ENCODE peak calls at places on chromosomes 12 and 14, in seven cellular contexts. U is tibial nerve, M is heart left ventricle, Z is GM12878, P is prostate gland, G is A673, K is ovary. C is an unnamed sample. For H3K9me3, the result is how much of the 10 kb centered on the place peaks cover.

GRCh38 chr12:49944046-49944445 is 6.5 kb upstream of the AQP2 start:
- DNase-seq in U (no peak), M (no peak), Z (no peak), P (no peak), G (no peak), K (no peak), C (no peak)

GRCh38 chr14:61323970-61324369 is 2.6 kb downstream of the PRKCH start:
- DNase-seq in U (no peak), M (no peak), Z (no peak), P (no peak), G (no peak), K (no peak), C (no peak)

GRCh38 chr14:50714452-50715073 is 46.5 kb upstream of the SAV1 start:
- DNase-seq in U (no peak), M (peak), Z (no peak), P (no peak), G (peak), K (no peak), C (no peak)

GRCh38 chr12:106655577-106655976 is 72.8 kb downstream of the RFX4 start:
- DNase-seq in U (no peak), M (no peak), Z (no peak), P (no peak), G (no peak), K (no peak), C (no peak)

GRCh38 chr12:32151081-32151480 is 44.4 kb downstream of the BICD1 start:
- DNase-seq in U (no peak), M (no peak), Z (no peak), P (no peak), G (no peak), K (no peak), C (no peak)

GRCh38 chr14:60632777-60633176 is 16.5 kb downstream of the SIX1 start:
- DNase-seq in U (no peak), M (no peak), Z (peak), P (no peak), G (peak), K (no peak), C (no peak)

GRCh38 chr14:101174522-101174838 is 271.0 kb upstream of the RTL1 start:
- DNase-seq in U (no peak), M (no peak), Z (no peak), P (no peak), G (no peak), K (peak), C (no peak)

GRCh38 chr12:13071305-13072280 is 27.4 kb downstream of the FAM234B start:
- DNase-seq in U (no peak), M (no peak), Z (no peak), P (no peak), G (no peak), K (no peak), C (no peak)

GRCh38 chr12:8452976-8453616 is 2.7 kb upstream of the CLEC6A start:
- DNase-seq in U (no peak), M (no peak), Z (no peak), P (no peak), G (no peak), K (no peak), C (no peak)

GRCh38 chr12:106249411-106250135 is 1.8 kb upstream of the CKAP4 start:
- DNase-seq in U (no peak), M (no peak), Z (peak), P (no peak), G (no peak), K (no peak), C (no peak)

GRCh38 chr14:65850429-65851145 is 438.1 kb downstream of the FUT8 start:
- DNase-seq in U (no peak), M (no peak), Z (no peak), P (no peak), G (no peak), K (no peak), C (no peak)

GRCh38 chr12:78970041-78970440 is 105.5 kb downstream of the SYT1 start:
- DNase-seq in U (no peak), M (no peak), Z (no peak), P (no peak), G (no peak), K (no peak), C (no peak)

GRCh38 chr12:52529417-52529816 is 9.2 kb upstream of the KRT5 start:
- DNase-seq in U (no peak), M (no peak), Z (no peak), P (no peak), G (no peak), K (no peak), C (no peak)

GRCh38 chr12:11771356-11771755 is 121.9 kb downstream of the ETV6 start:
- DNase-seq in U (no peak), M (no peak), Z (no peak), P (no peak), G (no peak), K (no peak), C (no peak)

GRCh38 chr12:52356762-52357580 is 10.3 kb downstream of the KRT85 start:
- DNase-seq in U (no peak), M (no peak), Z (no peak), P (no peak), G (no peak), K (no peak), C (no peak)

GRCh38 chr12:4438834-4439596 is 6.6 kb downstream of the FGF6 start:
- DNase-seq in U (no peak), M (no peak), Z (no peak), P (peak), G (no peak), K (no peak), C (no peak)

GRCh38 chr12:541676-542289 is 82.0 kb downstream of the B4GALNT3 start:
- DNase-seq in U (no peak), M (no peak), Z (no peak), P (no peak), G (no peak), K (no peak), C (no peak)

GRCh38 chr12:26434299-26434915 is 239.0 kb downstream of the SSPN start:
- DNase-seq in U (no peak), M (no peak), Z (no peak), P (no peak), G (peak), K (no peak), C (no peak)

GRCh38 chr12:94285954-94286579 is 137.7 kb downstream of the PLXNC1 start:
- DNase-seq in U (no peak), M (no peak), Z (no peak), P (no peak), G (no peak), K (no peak), C (no peak)

GRCh38 chr12:78290606-78291345 is 460.1 kb downstream of the NAV3 start:
- DNase-seq in U (no peak), M (no peak), Z (no peak), P (no peak), G (no peak), K (no peak), C (no peak)

GRCh38 chr12:91335724-91336123 is 153.1 kb upstream of the DCN start:
- DNase-seq in U (no peak), M (no peak), Z (no peak), P (no peak), G (no peak), K (no peak), C (no peak)

GRCh38 chr14:76780058-76780345 is 18.7 kb downstream of the VASH1 start:
- DNase-seq in U (no peak), M (no peak), Z (no peak), P (no peak), G (no peak), K (no peak), C (no peak)

GRCh38 chr14:103401223-103402214 is 16.3 kb downstream of the MARK3 start:
- DNase-seq in U (no peak), M (no peak), Z (no peak), P (no peak), G (no peak), K (no peak), C (no peak)

GRCh38 chr14:103404920-103405319 is 19.7 kb downstream of the MARK3 start:
- DNase-seq in U (no peak), M (no peak), Z (no peak), P (peak), G (no peak), K (no peak), C (no peak)

GRCh38 chr14:103402700-103403099 is 17.5 kb downstream of the MARK3 start:
- DNase-seq in U (no peak), M (no peak), Z (no peak), P (no peak), G (peak), K (no peak), C (no peak)

GRCh38 chr14:103400537-103400936 is 15.3 kb downstream of the MARK3 start:
- DNase-seq in U (no peak), M (no peak), Z (no peak), P (no peak), G (no peak), K (no peak), C (no peak)

GRCh38 chr14:103404032-103404918 is 19.1 kb downstream of the MARK3 start:
- DNase-seq in U (no peak), M (no peak), Z (no peak), P (no peak), G (no peak), K (no peak), C (no peak)
- H3K4me3 ChIP-seq in U (no peak), M (no peak), Z (peak), P (no peak), G (no peak), K (no peak), C (no peak)

GRCh38 chr14:40100544-40101196 is 668.4 kb upstream of the FBXO33 start:
- DNase-seq in U (no peak), M (no peak), Z (no peak), P (no peak), G (no peak), K (no peak), C (no peak)

GRCh38 chr14:40099316-40099715 is 667.1 kb upstream of the FBXO33 start:
- DNase-seq in U (no peak), M (no peak), Z (no peak), P (no peak), G (no peak), K (no peak), C (no peak)

GRCh38 chr14:40096968-40097367 is 664.7 kb upstream of the FBXO33 start:
- DNase-seq in U (no peak), M (no peak), Z (no peak), P (no peak), G (no peak), K (no peak), C (no peak)

GRCh38 chr14:40093800-40094199 is 661.6 kb upstream of the FBXO33 start:
- DNase-seq in U (no peak), M (no peak), Z (no peak), P (no peak), G (no peak), K (no peak), C (no peak)

GRCh38 chr14:40098468-40098867 is 666.2 kb upstream of the FBXO33 start:
- DNase-seq in U (no peak), M (no peak), Z (no peak), P (no peak), G (no peak), K (no peak), C (no peak)
- H3K9me3 ChIP-seq in U (under half), M (under half), Z (under half), P (under half), G (under half), K (under half), C (under half)

DNA sequence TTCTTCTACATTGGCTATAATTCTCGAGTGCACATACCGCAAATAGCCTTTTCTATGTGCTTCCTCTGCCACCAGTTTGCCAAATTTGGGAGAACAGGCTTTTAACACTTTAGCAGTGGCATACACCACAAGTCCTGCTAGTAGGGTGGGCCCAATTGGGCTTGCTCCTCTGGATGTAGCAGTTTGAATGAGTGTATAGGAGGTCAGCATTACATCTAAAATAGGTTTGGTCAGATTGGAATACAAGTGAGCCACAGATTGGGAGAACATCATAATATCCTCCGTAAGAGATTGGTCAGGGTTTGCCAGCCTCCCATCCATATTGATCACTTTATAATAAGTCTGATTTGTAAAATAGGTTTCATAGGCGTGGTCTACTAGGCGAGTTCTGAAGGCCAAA is 902 bp downstream of the ABCD2 start:
- DNase-seq in U (no peak), M (no peak), Z (no peak), P (no peak), G (no peak), K (no peak), C (no peak)
- H3K4me3 ChIP-seq in U (peak), M (peak), Z (peak), P (no peak), G (no peak), K (no peak), C (peak)

GRCh38 chr14:105888151-105888550 is 361.8 kb downstream of the TMEM121 start:
- DNase-seq in U (no peak), M (no peak), Z (no peak), P (no peak), G (no peak), K (peak), C (no peak)
- H3K9me3 ChIP-seq in U (under half), M (under half), Z (under half), P (under half), G (under half), K (under half), C (under half)

GRCh38 chr14:21097616-21098133 is 780 bp downstream of the ZNF219 start:
- DNase-seq in U (no peak), M (no peak), Z (no peak), P (no peak), G (peak), K (peak), C (no peak)
- H3K4me3 ChIP-seq in U (peak), M (peak), Z (no peak), P (peak), G (peak), K (peak), C (no peak)

GRCh38 chr14:27222671-27223070 is 624.8 kb upstream of the NOVA1 start:
- DNase-seq in U (no peak), M (no peak), Z (no peak), P (no peak), G (no peak), K (no peak), C (no peak)

GRCh38 chr14:27228053-27228452 is 630.2 kb upstream of the NOVA1 start:
- DNase-seq in U (no peak), M (no peak), Z (no peak), P (no peak), G (no peak), K (no peak), C (no peak)
- H3K9me3 ChIP-seq in U (under half), M (under half), Z (under half), P (under half), G (under half), K (under half), C (under half)

GRCh38 chr14:75142494-75142893 is 15.6 kb upstream of the NEK9 start:
- DNase-seq in U (no peak), M (no peak), Z (no peak), P (no peak), G (no peak), K (no peak), C (no peak)
- H3K4me3 ChIP-seq in U (no peak), M (no peak), Z (no peak), P (no peak), G (no peak), K (no peak), C (no peak)

DNA sequence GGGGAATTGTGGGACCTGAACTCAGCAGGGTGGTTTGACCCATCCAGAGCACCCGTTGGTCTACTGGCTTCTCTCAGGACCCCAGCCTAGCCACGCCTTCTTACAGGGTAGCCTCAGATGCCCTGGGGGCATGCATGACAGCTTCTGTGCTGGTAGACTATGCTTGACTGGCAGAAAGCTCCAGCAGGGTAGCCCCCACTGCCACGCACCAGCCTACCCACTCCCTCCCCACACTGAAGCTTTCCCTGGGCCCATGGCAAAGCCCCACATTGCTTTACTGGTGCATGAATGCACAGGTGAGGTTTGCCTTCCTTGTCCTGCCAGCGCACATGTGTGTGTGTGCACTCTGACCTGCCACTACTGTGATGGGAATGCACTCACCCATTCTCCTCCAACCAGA is 772.2 kb downstream of the LRFN5 start:
- DNase-seq in U (no peak), M (no peak), Z (no peak), P (no peak), G (no peak), K (no peak), C (no peak)
- H3K9me3 ChIP-seq in U (under half), M (under half), Z (under half), P (under half), G (under half), K (under half), C (under half)

GRCh38 chr12:104581000-104581570 is 124.3 kb downstream of the CHST11 start:
- DNase-seq in U (no peak), M (no peak), Z (no peak), P (no peak), G (no peak), K (no peak), C (no peak)

GRCh38 chr12:104585448-104586055 is 128.8 kb downstream of the CHST11 start:
- DNase-seq in U (no peak), M (no peak), Z (no peak), P (no peak), G (no peak), K (no peak), C (no peak)

GRCh38 chr12:104586325-104587048 is 129.7 kb downstream of the CHST11 start:
- DNase-seq in U (no peak), M (no peak), Z (no peak), P (peak), G (no peak), K (no peak), C (no peak)

GRCh38 chr12:104582739-104583138 is 126.0 kb downstream of the CHST11 start:
- DNase-seq in U (no peak), M (no peak), Z (peak), P (no peak), G (no peak), K (no peak), C (peak)

GRCh38 chr12:104583311-104583710 is 126.6 kb downstream of the CHST11 start:
- DNase-seq in U (no peak), M (no peak), Z (no peak), P (no peak), G (no peak), K (no peak), C (no peak)
- H3K4me3 ChIP-seq in U (no peak), M (no peak), Z (peak), P (no peak), G (no peak), K (no peak), C (no peak)

DNA sequence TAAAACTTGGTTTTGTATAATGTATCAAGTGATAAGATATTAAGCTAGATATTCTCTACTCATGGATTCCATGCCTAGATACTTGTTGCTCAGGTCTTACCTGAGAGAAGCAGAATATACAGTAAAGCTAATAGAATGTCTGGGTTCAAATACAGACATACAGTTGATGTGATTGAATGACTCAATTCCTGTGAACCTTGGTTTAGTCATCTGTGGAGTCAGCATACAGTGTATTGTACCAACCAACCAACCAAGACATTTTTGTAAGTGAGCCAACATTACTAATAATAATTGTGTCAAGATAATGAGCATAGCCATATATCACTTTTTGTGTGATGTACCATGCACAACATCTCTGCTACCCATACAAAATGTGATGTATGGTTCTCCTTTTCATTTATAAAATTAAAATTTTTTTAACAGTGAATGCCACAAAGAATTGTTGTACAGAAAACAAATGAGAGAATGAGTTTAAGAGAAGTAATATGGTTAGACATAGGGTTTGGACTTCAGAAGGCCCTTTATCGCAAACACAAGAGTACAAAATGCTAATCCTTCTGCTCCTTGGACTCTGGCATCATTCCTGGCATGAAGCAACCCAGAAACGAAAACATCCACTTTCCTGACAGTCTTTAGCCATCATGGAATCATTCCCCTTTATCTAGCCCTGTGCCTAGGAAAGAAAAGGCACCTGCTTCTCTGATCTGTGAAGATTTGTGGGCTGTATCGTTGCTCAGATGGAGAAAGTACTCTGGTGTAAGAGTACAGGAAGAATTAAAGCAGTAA is 977.2 kb upstream of the USP15 start:
- DNase-seq in U (no peak), M (no peak), Z (no peak), P (no peak), G (no peak), K (no peak), C (no peak)
- H3K9me3 ChIP-seq in U (under half), M (under half), Z (under half), P (under half), G (under half), K (under half), C (under half)

C was measured in naive thymus-derived CD4-positive, alpha-beta T cell.